ENCODE peak calls at places on chromosomes 3 and 15, in seven cellular contexts. U is hepatocyte, M is A549, G is tibial nerve, T is right lobe of liver, B is tibial artery, F is heart left ventricle. J is an unnamed sample. For H3K4me1, the result is how much of the 10 kb centered on the place peaks cover.

GRCh38 chr3:23764407-23764806 is 41.3 kb upstream of the UBE2E1 start:
- DNase-seq in T (no peak), F (no peak), U (no peak), B (no peak), M (no peak), G (no peak), J (no peak)

GRCh38 chr3:87413821-87414220 is 137.4 kb upstream of the POU1F1 start:
- DNase-seq in M (no peak), U (no peak), T (no peak), G (no peak), F (no peak), B (no peak), J (no peak)

GRCh38 chr3:158563076-158563475 is 7.9 kb upstream of the MLF1 start:
- DNase-seq in T (no peak), B (no peak), F (no peak), G (no peak), M (no peak), U (no peak), J (no peak)

GRCh38 chr15:39579487-39580116 is 1.3 kb upstream of the THBS1 start:
- DNase-seq in G (peak), B (peak), U (peak), T (peak), F (peak), M (peak), J (no peak)

GRCh38 chr3:175911937-175912336 is 1052.8 kb downstream of the NAALADL2 start:
- DNase-seq in M (no peak), B (no peak), T (no peak), G (no peak), U (no peak), F (no peak), J (no peak)

GRCh38 chr3:161028485-161029018 is 76.6 kb downstream of the B3GALNT1 start:
- DNase-seq in T (no peak), G (no peak), U (no peak), M (no peak), F (no peak), B (no peak), J (no peak)

GRCh38 chr15:29676961-29677402 is 145.3 kb downstream of the TJP1 start:
- DNase-seq in G (no peak), T (no peak), F (no peak), U (no peak), M (no peak), B (no peak), J (no peak)

GRCh38 chr3:20245781-20246180 is 59.8 kb upstream of the SGO1 start:
- DNase-seq in F (no peak), M (no peak), T (no peak), U (no peak), B (no peak), G (no peak), J (no peak)

GRCh38 chr3:186724911-186725310 is 7.8 kb downstream of the KNG1 start:
- DNase-seq in B (no peak), M (no peak), G (no peak), U (no peak), T (no peak), F (no peak), J (no peak)

GRCh38 chr3:55329849-55330248 is 157.3 kb downstream of the WNT5A start:
- DNase-seq in U (peak), M (no peak), F (no peak), T (no peak), G (no peak), B (no peak), J (no peak)

GRCh38 chr3:191143224-191143623 is 55.8 kb upstream of the OSTN start:
- DNase-seq in G (no peak), B (no peak), T (no peak), U (no peak), F (no peak), M (no peak), J (no peak)

GRCh38 chr3:115077501-115078250 is 69.4 kb downstream of the ZBTB20 start:
- DNase-seq in M (no peak), F (no peak), T (no peak), B (no peak), G (no peak), U (peak), J (no peak)

GRCh38 chr3:36227982-36228381 is 152.3 kb upstream of the STAC start:
- DNase-seq in T (no peak), G (no peak), B (no peak), U (no peak), F (peak), M (no peak), J (no peak)

GRCh38 chr3:27939940-27940339 is 217.8 kb upstream of the EOMES start:
- DNase-seq in U (peak), B (no peak), G (no peak), M (no peak), F (no peak), T (no peak), J (no peak)

GRCh38 chr3:171415070-171415469 is 45.1 kb downstream of the TNIK start:
- DNase-seq in G (no peak), F (no peak), B (no peak), T (no peak), U (no peak), M (no peak), J (no peak)

GRCh38 chr15:75661041-75661778 is 13.5 kb downstream of the SNX33 start:
- DNase-seq in T (peak), G (peak), U (peak), F (peak), M (peak), B (peak), J (peak)

GRCh38 chr15:41416162-41416741 is 643 bp upstream of the RTF1 start:
- DNase-seq in U (no peak), M (no peak), T (no peak), B (no peak), G (no peak), F (no peak), J (no peak)

GRCh38 chr3:57974796-57975388 is 33.3 kb upstream of the FLNB start:
- DNase-seq in F (no peak), T (no peak), B (no peak), U (peak), M (peak), G (no peak), J (no peak)

GRCh38 chr3:69671082-69671952 is 67.9 kb upstream of the MITF start:
- DNase-seq in F (peak), U (peak), M (peak), G (peak), T (no peak), B (no peak), J (no peak)

GRCh38 chr3:53158700-53159414 is 2.2 kb upstream of the PRKCD start:
- DNase-seq in U (no peak), F (no peak), M (no peak), T (no peak), G (no peak), B (no peak), J (no peak)

GRCh38 chr3:51966486-51966885 is 768 bp downstream of the PCBP4 start:
- DNase-seq in T (no peak), B (no peak), M (no peak), U (no peak), F (no peak), G (no peak), J (no peak)

GRCh38 chr3:42205800-42206514 is 60.0 kb downstream of the CCK start:
- DNase-seq in M (no peak), B (no peak), G (no peak), U (no peak), T (no peak), F (no peak), J (no peak)

GRCh38 chr3:52121459-52121795 is 32.8 kb downstream of the POC1A start:
- DNase-seq in U (no peak), T (peak), F (peak), B (no peak), G (no peak), M (no peak), J (no peak)

GRCh38 chr3:11845661-11846060 is 1.0 kb downstream of the TAMM41 start:
- DNase-seq in B (no peak), U (peak), M (peak), G (no peak), T (no peak), F (no peak), J (no peak)

DNA sequence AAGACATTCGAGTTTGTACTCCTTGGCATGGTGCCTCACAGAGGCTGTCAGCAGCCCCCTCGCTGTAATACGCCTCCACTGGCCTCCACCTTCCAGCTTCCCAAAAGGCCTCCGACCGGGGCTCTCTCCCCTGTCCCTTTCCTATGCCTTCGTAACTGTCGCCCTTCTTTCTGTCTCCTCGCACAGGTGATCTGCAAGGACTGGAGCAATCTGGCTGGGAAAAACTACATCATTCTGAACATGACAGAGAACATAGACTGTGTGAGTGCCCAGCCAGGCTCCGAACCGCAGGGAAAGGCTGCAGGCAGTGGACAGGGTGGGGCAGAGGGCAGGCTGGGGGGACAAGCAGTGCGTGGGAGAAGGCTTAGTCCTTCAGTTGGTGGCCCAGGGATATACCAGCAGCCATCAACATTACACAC is 10.7 kb upstream of the ABTB1 start:
- DNase-seq in M (no peak), B (peak), G (no peak), T (no peak), U (no peak), F (no peak), J (no peak)
- H3K4me1 ChIP-seq in M (under half), B (under half), G (under half), T (under half), U (under half), F (under half), J (under half)

GRCh38 chr15:49427369-49427768 is 4.3 kb downstream of the FGF7 start:
- DNase-seq in F (no peak), T (no peak), U (no peak), M (no peak), G (no peak), B (no peak), J (no peak)
- H3K27ac ChIP-seq in F (peak), T (no peak), U (no peak), M (no peak), G (peak), B (no peak), J (peak)

DNA sequence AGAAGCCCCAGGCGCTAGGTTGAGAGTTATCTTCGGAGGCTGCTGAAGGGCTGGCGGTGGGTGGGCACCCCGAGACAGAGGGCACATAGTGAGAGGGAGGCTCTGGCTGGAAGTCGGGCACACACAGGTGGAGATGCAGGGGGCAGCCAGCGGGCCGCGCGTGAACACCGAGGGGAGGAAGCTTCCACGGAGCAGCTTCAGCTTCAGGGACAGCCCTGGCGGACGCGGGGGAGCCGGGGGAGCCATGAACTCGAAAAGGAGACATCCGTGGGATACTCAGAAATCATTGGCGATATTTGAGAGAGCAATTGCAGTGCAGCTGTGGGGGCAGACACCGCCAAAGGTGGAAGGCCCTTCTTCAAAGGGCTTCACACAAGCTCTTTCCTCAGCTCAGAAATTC is 204.6 kb downstream of the ATP10A start:
- DNase-seq in M (no peak), U (no peak), G (no peak), T (no peak), F (no peak), B (no peak), J (no peak)
- TF ChIP-seq CTCF in M (no peak), U (no peak), G (no peak), T (no peak), F (no peak), B (no peak), J (no peak)

DNA sequence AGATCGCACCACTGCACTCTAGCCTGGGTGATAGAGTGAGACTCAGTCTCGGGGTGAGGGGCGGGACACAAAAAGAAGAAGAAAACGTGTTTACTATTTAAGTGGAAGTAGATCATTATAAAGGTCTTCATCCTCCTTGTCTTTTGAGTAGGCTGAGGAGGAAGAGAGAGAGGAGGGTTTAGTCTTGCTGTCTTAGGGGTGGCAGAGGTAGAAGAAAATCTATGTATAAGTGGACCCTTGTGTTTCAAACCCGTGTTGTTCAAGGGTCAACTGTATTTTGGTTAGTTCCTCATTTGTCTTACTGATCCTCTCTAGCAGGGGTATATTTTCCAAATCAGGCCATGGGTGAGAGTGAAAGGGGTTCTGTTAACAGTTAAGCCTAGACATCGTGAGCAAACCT is 40.1 kb downstream of the TRIM71 start:
- DNase-seq in T (no peak), G (no peak), B (no peak), U (no peak), F (no peak), M (no peak), J (no peak)
- H3K4me1 ChIP-seq in T (under half), G (under half), B (under half), U (under half), F (under half), M (under half), J (under half)

GRCh38 chr15:67193223-67194009 is 61.0 kb downstream of the AAGAB start:
- DNase-seq in F (no peak), B (no peak), U (peak), M (no peak), T (no peak), G (no peak), J (no peak)
- H3K27ac ChIP-seq in F (peak), B (peak), U (peak), M (peak), T (no peak), G (no peak), J (peak)

GRCh38 chr15:91482799-91483198 is 370.7 kb upstream of the SLCO3A1 start:
- DNase-seq in U (no peak), B (no peak), G (no peak), T (no peak), F (no peak), M (no peak), J (no peak)

GRCh38 chr15:91473894-91474293 is 373.8 kb downstream of the SV2B start:
- DNase-seq in U (no peak), M (no peak), B (no peak), F (no peak), G (no peak), T (no peak), J (no peak)

GRCh38 chr15:91476861-91477260 is 376.6 kb upstream of the SLCO3A1 start:
- DNase-seq in F (no peak), M (no peak), U (no peak), T (no peak), G (no peak), B (no peak), J (no peak)

GRCh38 chr15:91480426-91480825 is 373.1 kb upstream of the SLCO3A1 start:
- DNase-seq in F (no peak), B (no peak), T (no peak), G (no peak), U (no peak), M (no peak), J (no peak)

GRCh38 chr15:91478717-91479191 is 374.8 kb upstream of the SLCO3A1 start:
- DNase-seq in M (no peak), T (no peak), B (no peak), U (no peak), F (no peak), G (no peak), J (no peak)
- TF ChIP-seq CTCF in M (no peak), T (no peak), B (no peak), U (no peak), F (no peak), G (no peak), J (no peak)